ENCODE peak calls at places on chromosome 6, in seven cellular contexts. R, K, V, F, U, N and Y are unnamed samples.

GRCh38 chr6:111952821-111953535 is 79.7 kb upstream of the FYN start:
- DNase-seq in R (no peak), K (no peak), V (no peak), F (no peak), U (no peak), N (no peak), Y (no peak)

GRCh38 chr6:1716396-1716795 is 106.7 kb downstream of the FOXC1 start:
- DNase-seq in R (no peak), K (no peak), V (no peak), F (no peak), U (no peak), N (no peak), Y (no peak)

GRCh38 chr6:139977887-139978332 is 603.5 kb upstream of the CITED2 start:
- DNase-seq in R (no peak), K (no peak), V (no peak), F (no peak), U (no peak), N (peak), Y (peak)

GRCh38 chr6:193773-194310 is 98.4 kb upstream of the DUSP22 start:
- DNase-seq in R (no peak), K (peak), V (no peak), F (no peak), U (no peak), N (no peak), Y (no peak)

GRCh38 chr6:53524455-53524815 is 20.5 kb downstream of the GCLC start:
- DNase-seq in R (no peak), K (no peak), V (no peak), F (no peak), U (no peak), N (no peak), Y (no peak)

GRCh38 chr6:143948208-143948607 is 59.9 kb downstream of the PLAGL1 start:
- DNase-seq in R (no peak), K (no peak), V (no peak), F (no peak), U (no peak), N (no peak), Y (no peak)

GRCh38 chr6:149951626-149952025 is 9.8 kb downstream of the ULBP2 start:
- DNase-seq in R (no peak), K (no peak), V (no peak), F (no peak), U (no peak), N (no peak), Y (no peak)

GRCh38 chr6:12962995-12963394 is 246.4 kb downstream of the PHACTR1 start:
- DNase-seq in R (no peak), K (no peak), V (no peak), F (no peak), U (no peak), N (no peak), Y (no peak)

GRCh38 chr6:65289491-65289890 is 417.5 kb downstream of the EYS start:
- DNase-seq in R (no peak), K (no peak), V (no peak), F (no peak), U (no peak), N (no peak), Y (no peak)

GRCh38 chr6:132369526-132369925 is 31.7 kb downstream of the MOXD1 start:
- DNase-seq in R (no peak), K (no peak), V (no peak), F (no peak), U (no peak), N (no peak), Y (no peak)

GRCh38 chr6:110935171-110935570 is 23.3 kb upstream of the GTF3C6 start:
- DNase-seq in R (no peak), K (no peak), V (no peak), F (no peak), U (no peak), N (no peak), Y (no peak)

GRCh38 chr6:28803337-28803709 is 120.5 kb downstream of the TRIM27 start:
- DNase-seq in R (no peak), K (no peak), V (no peak), F (no peak), U (no peak), N (no peak), Y (no peak)

GRCh38 chr6:88665131-88665530 is 298.3 kb downstream of the RNGTT start:
- DNase-seq in R (no peak), K (no peak), V (no peak), F (no peak), U (no peak), N (no peak), Y (peak)

GRCh38 chr6:91161246-91161645 is 574.4 kb upstream of the MAP3K7 start:
- DNase-seq in R (no peak), K (no peak), V (no peak), F (no peak), U (no peak), N (no peak), Y (no peak)

GRCh38 chr6:52020961-52021570 is 66.3 kb downstream of the PKHD1 start:
- DNase-seq in R (no peak), K (no peak), V (peak), F (peak), U (peak), N (peak), Y (no peak)

GRCh38 chr6:43242908-43243648 is at the start of gene TTBK1:
- DNase-seq in R (peak), K (no peak), V (no peak), F (peak), U (peak), N (no peak), Y (no peak)

GRCh38 chr6:137995371-137995770 is 111.8 kb downstream of the PERP start:
- DNase-seq in R (no peak), K (no peak), V (no peak), F (no peak), U (no peak), N (no peak), Y (no peak)

GRCh38 chr6:146050168-146050567 is 21.3 kb downstream of the GRM1 start:
- DNase-seq in R (no peak), K (no peak), V (no peak), F (no peak), U (no peak), N (no peak), Y (no peak)

GRCh38 chr6:148497256-148497655 is 154.6 kb downstream of the SASH1 start:
- DNase-seq in R (no peak), K (no peak), V (no peak), F (no peak), U (no peak), N (no peak), Y (no peak)

GRCh38 chr6:41901882-41902519 is 6.8 kb upstream of the USP49 start:
- DNase-seq in R (peak), K (no peak), V (no peak), F (no peak), U (peak), N (no peak), Y (no peak)

GRCh38 chr6:131898718-131899117 is 52.5 kb downstream of the CCN2 start:
- DNase-seq in R (no peak), K (no peak), V (no peak), F (no peak), U (no peak), N (no peak), Y (no peak)

GRCh38 chr6:41587223-41587879 is 41.2 kb downstream of the FOXP4 start:
- DNase-seq in R (no peak), K (no peak), V (no peak), F (peak), U (no peak), N (no peak), Y (no peak)

GRCh38 chr6:2245103-2245953 is at the start of gene GMDS:
- DNase-seq in R (peak), K (no peak), V (peak), F (peak), U (peak), N (peak), Y (peak)

GRCh38 chr6:9516207-9516606 is 898.7 kb downstream of the TFAP2A start:
- DNase-seq in R (peak), K (no peak), V (peak), F (no peak), U (no peak), N (no peak), Y (no peak)

GRCh38 chr6:135047324-135047723 is 7.3 kb downstream of the HBS1L start:
- DNase-seq in R (no peak), K (no peak), V (no peak), F (no peak), U (no peak), N (no peak), Y (no peak)

GRCh38 chr6:139337830-139338229 is 36.6 kb downstream of the CITED2 start:
- DNase-seq in R (no peak), K (no peak), V (no peak), F (no peak), U (no peak), N (no peak), Y (no peak)

GRCh38 chr6:9502991-9503761 is 911.7 kb downstream of the TFAP2A start:
- DNase-seq in R (no peak), K (no peak), V (no peak), F (no peak), U (no peak), N (no peak), Y (no peak)

GRCh38 chr6:26157150-26157837 is 70.1 kb downstream of the HFE start:
- DNase-seq in R (peak), K (no peak), V (no peak), F (peak), U (peak), N (no peak), Y (peak)

DNA sequence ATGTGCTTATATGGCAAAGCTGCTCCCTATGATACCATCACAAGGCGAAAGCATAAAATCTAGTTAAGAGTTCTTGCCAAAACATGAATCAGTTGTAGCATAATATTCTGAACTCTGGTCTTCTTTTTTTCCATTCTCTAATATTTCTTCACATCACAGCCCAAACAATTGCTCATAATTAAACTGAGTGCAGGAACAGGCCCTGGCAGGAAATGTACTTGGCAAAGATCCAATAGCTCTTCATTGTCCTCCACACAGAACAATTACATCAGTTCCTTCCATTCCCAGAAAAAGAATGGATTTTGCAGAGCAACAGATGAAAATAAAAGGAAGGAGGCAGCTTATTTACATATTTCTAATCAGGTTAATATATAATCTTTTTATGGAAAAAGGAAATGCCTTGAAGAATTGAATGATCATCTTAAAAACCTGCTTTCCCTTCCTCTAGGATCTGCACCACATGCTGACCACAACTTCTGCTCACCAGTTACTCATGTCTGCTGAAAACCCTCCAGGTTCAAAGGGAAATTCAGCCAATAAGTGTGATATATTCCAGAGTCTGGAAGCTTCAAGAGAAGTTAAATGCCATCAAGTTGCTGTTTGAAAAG is 123.3 kb upstream of the COL21A1 start:
- DNase-seq in R (no peak), K (peak), V (no peak), F (peak), U (no peak), N (peak), Y (no peak)
- TF ChIP-seq JUND in R (no peak), K (no peak), V (peak), F (peak), U (no peak), N (no peak), Y (no peak)

GRCh38 chr6:21305827-21306469 is 287.6 kb upstream of the SOX4 start:
- DNase-seq in R (no peak), K (no peak), V (no peak), F (no peak), U (no peak), N (peak), Y (no peak)
- TF ChIP-seq JUND in R (no peak), K (no peak), V (no peak), F (no peak), U (no peak), N (no peak), Y (no peak)

GRCh38 chr6:121660277-121660676 is 224.8 kb downstream of the GJA1 start:
- DNase-seq in R (no peak), K (no peak), V (no peak), F (no peak), U (no peak), N (no peak), Y (no peak)
- TF ChIP-seq JUND in R (no peak), K (no peak), V (no peak), F (no peak), U (no peak), N (no peak), Y (no peak)

DNA sequence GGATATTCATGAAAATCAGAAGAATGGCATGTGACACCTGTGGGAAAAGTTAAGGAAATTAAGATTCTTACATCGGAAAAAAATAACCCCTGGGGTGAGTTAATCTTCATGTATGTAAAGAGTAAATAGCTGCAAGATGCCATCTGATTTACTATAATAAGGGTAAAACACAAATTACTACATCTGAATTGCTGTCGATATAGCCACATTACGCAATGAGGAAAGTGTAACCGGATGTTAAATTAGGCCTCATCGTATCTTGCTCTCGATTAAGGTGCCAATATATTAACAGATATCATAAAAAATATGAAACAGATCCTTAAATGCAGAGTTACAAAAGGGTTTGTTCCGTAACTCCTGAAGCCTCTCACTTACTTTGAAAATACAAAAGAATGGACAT is 87.4 kb upstream of the ID4 start:
- DNase-seq in R (no peak), K (no peak), V (no peak), F (no peak), U (no peak), N (no peak), Y (no peak)
- TF ChIP-seq JUND in R (no peak), K (no peak), V (no peak), F (no peak), U (no peak), N (no peak), Y (no peak)

GRCh38 chr6:34890526-34890910 is 1.5 kb downstream of the ANKS1A start:
- DNase-seq in R (no peak), K (no peak), V (no peak), F (no peak), U (no peak), N (no peak), Y (no peak)
- TF ChIP-seq JUND in R (no peak), K (no peak), V (no peak), F (no peak), U (no peak), N (no peak), Y (no peak)

GRCh38 chr6:29926081-29926794 is 16.1 kb upstream of the HLA-A start:
- DNase-seq in R (peak), K (no peak), V (no peak), F (no peak), U (no peak), N (no peak), Y (no peak)
- TF ChIP-seq JUND in R (no peak), K (no peak), V (no peak), F (no peak), U (no peak), N (no peak), Y (no peak)

DNA sequence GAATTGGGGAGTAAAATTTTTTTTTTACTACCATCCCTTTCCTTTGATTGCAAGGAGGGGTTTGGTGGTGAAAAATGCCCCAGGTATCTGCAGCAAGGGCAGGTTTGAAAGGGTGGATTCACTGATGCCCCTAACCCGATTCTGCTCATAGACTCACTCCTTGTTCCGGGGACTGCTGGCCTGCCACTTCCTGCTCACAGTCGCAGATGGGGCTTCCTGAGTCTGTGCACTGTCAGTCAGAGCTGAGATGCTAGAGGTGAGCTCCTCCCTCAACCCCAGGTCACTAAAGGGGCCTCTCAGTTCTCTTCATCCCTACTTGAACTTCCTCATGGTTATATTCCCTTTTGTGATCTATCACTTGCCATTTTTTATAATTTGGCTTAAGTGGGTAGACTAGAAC is 357.9 kb downstream of the FARS2 start:
- DNase-seq in R (no peak), K (peak), V (no peak), F (no peak), U (no peak), N (no peak), Y (no peak)
- TF ChIP-seq JUND in R (no peak), K (no peak), V (no peak), F (no peak), U (no peak), N (no peak), Y (no peak)

DNA sequence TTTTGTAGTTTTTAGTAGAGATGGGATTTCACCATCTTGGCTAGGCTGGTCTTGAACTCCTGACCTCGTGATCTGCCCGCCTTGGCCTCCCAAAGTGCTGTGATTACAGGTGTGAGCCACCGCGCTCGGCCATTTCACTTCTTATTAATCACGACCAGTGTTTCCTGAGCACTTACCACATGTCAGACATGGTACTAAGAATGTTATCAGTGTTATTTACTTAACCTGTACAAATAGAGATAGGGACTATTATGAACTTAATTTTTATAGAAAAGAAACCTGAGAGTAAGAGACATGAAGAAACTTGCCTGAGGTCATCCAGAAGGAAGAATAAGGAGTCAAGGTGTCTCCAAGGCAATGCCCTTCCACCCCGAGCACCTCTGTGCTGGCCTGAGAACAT is 29.3 kb upstream of the EZR start:
- DNase-seq in R (no peak), K (no peak), V (no peak), F (no peak), U (peak), N (no peak), Y (no peak)
- TF ChIP-seq JUND in R (no peak), K (no peak), V (no peak), F (no peak), U (no peak), N (no peak), Y (no peak)

GRCh38 chr6:119129148-119129967 is 50.9 kb upstream of the FAM184A start:
- DNase-seq in R (peak), K (no peak), V (peak), F (peak), U (peak), N (peak), Y (no peak)
- TF ChIP-seq JUND in R (no peak), K (no peak), V (no peak), F (no peak), U (no peak), N (no peak), Y (no peak)

GRCh38 chr6:47044418-47044817 is 2.3 kb upstream of the ADGRF1 start:
- DNase-seq in R (no peak), K (no peak), V (peak), F (no peak), U (no peak), N (no peak), Y (no peak)

GRCh38 chr6:47047097-47047478 is 5.0 kb upstream of the ADGRF1 start:
- DNase-seq in R (no peak), K (no peak), V (no peak), F (no peak), U (no peak), N (no peak), Y (no peak)

GRCh38 chr6:47047479-47048411 is 5.6 kb upstream of the ADGRF1 start:
- DNase-seq in R (peak), K (peak), V (peak), F (peak), U (peak), N (peak), Y (peak)

GRCh38 chr6:47048638-47049037 is 6.5 kb upstream of the ADGRF1 start:
- DNase-seq in R (no peak), K (no peak), V (no peak), F (no peak), U (no peak), N (no peak), Y (no peak)
- TF ChIP-seq JUND in R (no peak), K (no peak), V (no peak), F (no peak), U (no peak), N (no peak), Y (no peak)